ENCODE peak calls at places on chromosomes 2 and 18, in nine cellular contexts. R is uterus, F is upper lobe of left lung, I is OCI-LY7, O is heart right ventricle, V is neural progenitor cell, G is esophagus squamous epithelium, W is sigmoid colon, M is stomach. J is an unnamed sample. For H3K36me3, the result is how much of the 10 kb centered on the place peaks cover.

GRCh38 chr2:210713122-210713521 is 156.7 kb downstream of the CPS1 start:
- DNase-seq in R (no peak), F (no peak), I (no peak), O (no peak), V (no peak), G (no peak), W (no peak), M (no peak), J (no peak)

GRCh38 chr2:34365937-34366336 is 766.8 kb upstream of the FAM98A start:
- DNase-seq in R (no peak), F (no peak), I (no peak), O (no peak), V (peak), G (no peak), W (no peak), M (no peak), J (no peak)

GRCh38 chr2:204982303-204982702 is 437.0 kb downstream of the PARD3B start:
- DNase-seq in R (no peak), F (no peak), I (no peak), O (no peak), V (peak), G (no peak), W (no peak), M (no peak), J (no peak)

GRCh38 chr2:9738718-9739496 is 104.4 kb upstream of the TAF1B start:
- DNase-seq in R (no peak), F (no peak), I (no peak), O (no peak), V (no peak), G (no peak), W (no peak), M (no peak), J (no peak)

GRCh38 chr2:26327291-26328272 is 18.4 kb upstream of the SELENOI start:
- DNase-seq in R (no peak), F (no peak), I (no peak), O (no peak), V (no peak), G (no peak), W (no peak), M (no peak), J (no peak)

GRCh38 chr2:234905547-234906260 is 46.1 kb upstream of the SH3BP4 start:
- DNase-seq in R (no peak), F (no peak), I (no peak), O (no peak), V (no peak), G (no peak), W (no peak), M (no peak), J (no peak)

GRCh38 chr2:83103602-83104001 is 1355.5 kb downstream of the SUCLG1 start:
- DNase-seq in R (no peak), F (no peak), I (no peak), O (no peak), V (no peak), G (no peak), W (no peak), M (no peak), J (no peak)

GRCh38 chr2:144290276-144290675 is 229.6 kb downstream of the ZEB2 start:
- DNase-seq in R (no peak), F (no peak), I (no peak), O (no peak), V (no peak), G (no peak), W (no peak), M (no peak), J (no peak)

GRCh38 chr2:257842-258241 is 6.0 kb downstream of the SH3YL1 start:
- DNase-seq in R (no peak), F (no peak), I (no peak), O (no peak), V (no peak), G (no peak), W (no peak), M (no peak), J (no peak)

GRCh38 chr2:101841679-101842327 is 144.3 kb downstream of the MAP4K4 start:
- DNase-seq in R (no peak), F (no peak), I (no peak), O (no peak), V (no peak), G (no peak), W (no peak), M (no peak), J (no peak)

GRCh38 chr18:48254077-48254602 is 155.0 kb downstream of the ZBTB7C start:
- DNase-seq in R (no peak), F (no peak), I (no peak), O (no peak), V (no peak), G (no peak), W (no peak), M (no peak), J (no peak)

GRCh38 chr2:46976556-46976955 is 61.0 kb upstream of the MCFD2 start:
- DNase-seq in R (no peak), F (no peak), I (no peak), O (no peak), V (no peak), G (no peak), W (no peak), M (no peak), J (no peak)

GRCh38 chr2:65512783-65513182 is 80.4 kb upstream of the SPRED2 start:
- DNase-seq in R (no peak), F (no peak), I (no peak), O (no peak), V (no peak), G (no peak), W (no peak), M (no peak), J (no peak)

GRCh38 chr2:166042768-166043390 is 84.9 kb downstream of the SCN1A start:
- DNase-seq in R (no peak), F (no peak), I (no peak), O (no peak), V (no peak), G (no peak), W (no peak), M (no peak), J (no peak)

GRCh38 chr2:140942284-140942683 is 1188.5 kb downstream of the LRP1B start:
- DNase-seq in R (no peak), F (no peak), I (no peak), O (no peak), V (no peak), G (no peak), W (no peak), M (no peak), J (no peak)

GRCh38 chr2:140947236-140947635 is 1183.6 kb downstream of the LRP1B start:
- DNase-seq in R (no peak), F (no peak), I (no peak), O (no peak), V (no peak), G (no peak), W (no peak), M (no peak), J (no peak)

DNA sequence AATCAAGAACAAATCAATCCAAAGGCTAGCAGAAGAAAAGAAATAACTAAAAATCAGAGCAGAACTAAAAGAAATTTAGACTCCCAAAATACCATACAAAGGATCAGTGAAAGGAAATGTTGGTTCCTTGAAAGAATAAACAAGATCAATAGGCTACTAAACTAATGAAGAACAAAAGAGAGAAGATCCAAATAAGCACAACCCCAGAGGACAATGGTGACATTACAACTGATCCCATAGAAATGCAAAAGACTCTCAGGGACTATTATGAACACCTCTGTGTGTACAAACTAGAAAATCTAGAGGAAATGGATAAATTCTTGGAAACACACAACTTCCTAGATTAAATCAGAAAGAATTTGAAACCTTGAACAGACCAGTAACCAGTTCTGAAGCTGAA is 1186.9 kb downstream of the LRP1B start:
- DNase-seq in R (no peak), F (no peak), I (no peak), O (no peak), V (peak), G (no peak), W (no peak), M (no peak), J (no peak)
- TF ChIP-seq CTCF in R (no peak), F (no peak), I (peak), O (no peak), V (peak), G (no peak), W (no peak), M (no peak), J (no peak)

DNA sequence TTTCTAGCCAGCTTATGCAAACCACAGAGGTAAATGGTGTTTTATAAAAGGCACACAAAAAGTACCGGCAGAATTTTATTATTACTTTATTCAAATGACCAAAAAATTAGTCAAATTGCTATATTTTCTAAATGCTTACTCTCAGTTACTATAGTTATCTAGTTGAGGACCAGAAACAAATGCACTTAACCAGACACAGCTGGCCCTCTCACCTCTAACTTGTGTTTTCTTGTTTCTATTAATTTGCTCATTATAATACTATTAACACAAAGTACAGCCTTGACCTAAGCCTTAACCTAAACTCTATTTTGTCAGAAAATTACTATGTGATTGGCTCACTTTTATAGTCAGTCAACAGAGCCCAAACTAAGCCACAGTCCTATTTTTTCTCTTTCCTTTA is 26.2 kb downstream of the OLA1 start:
- DNase-seq in R (no peak), F (no peak), I (no peak), O (no peak), V (no peak), G (no peak), W (no peak), M (no peak), J (no peak)
- H3K36me3 ChIP-seq in R (under half), F (under half), I (half or more), O (under half), V (under half), G (half or more), W (under half), M (under half), J (under half)

GRCh38 chr2:176115883-176116813 is at the start of gene HOXD10:
- DNase-seq in R (peak), F (peak), I (no peak), O (no peak), V (peak), G (no peak), W (peak), M (no peak), J (no peak)

GRCh38 chr2:176120369-176121307 is 1.9 kb upstream of the HOXD9 start:
- DNase-seq in R (peak), F (no peak), I (no peak), O (no peak), V (no peak), G (no peak), W (no peak), M (no peak), J (no peak)

GRCh38 chr2:176117162-176117822 is 714 bp downstream of the HOXD10 start:
- DNase-seq in R (no peak), F (peak), I (no peak), O (no peak), V (no peak), G (no peak), W (peak), M (no peak), J (no peak)

GRCh38 chr2:176117823-176118376 is 1.3 kb downstream of the HOXD10 start:
- DNase-seq in R (no peak), F (no peak), I (no peak), O (no peak), V (no peak), G (no peak), W (no peak), M (no peak), J (no peak)

GRCh38 chr2:176118606-176119370 is 2.2 kb downstream of the HOXD10 start:
- DNase-seq in R (peak), F (no peak), I (peak), O (no peak), V (peak), G (no peak), W (no peak), M (no peak), J (no peak)
- TF ChIP-seq CTCF in R (peak), F (no peak), I (peak), O (peak), V (peak), G (peak), W (no peak), M (no peak), J (no peak)

DNA sequence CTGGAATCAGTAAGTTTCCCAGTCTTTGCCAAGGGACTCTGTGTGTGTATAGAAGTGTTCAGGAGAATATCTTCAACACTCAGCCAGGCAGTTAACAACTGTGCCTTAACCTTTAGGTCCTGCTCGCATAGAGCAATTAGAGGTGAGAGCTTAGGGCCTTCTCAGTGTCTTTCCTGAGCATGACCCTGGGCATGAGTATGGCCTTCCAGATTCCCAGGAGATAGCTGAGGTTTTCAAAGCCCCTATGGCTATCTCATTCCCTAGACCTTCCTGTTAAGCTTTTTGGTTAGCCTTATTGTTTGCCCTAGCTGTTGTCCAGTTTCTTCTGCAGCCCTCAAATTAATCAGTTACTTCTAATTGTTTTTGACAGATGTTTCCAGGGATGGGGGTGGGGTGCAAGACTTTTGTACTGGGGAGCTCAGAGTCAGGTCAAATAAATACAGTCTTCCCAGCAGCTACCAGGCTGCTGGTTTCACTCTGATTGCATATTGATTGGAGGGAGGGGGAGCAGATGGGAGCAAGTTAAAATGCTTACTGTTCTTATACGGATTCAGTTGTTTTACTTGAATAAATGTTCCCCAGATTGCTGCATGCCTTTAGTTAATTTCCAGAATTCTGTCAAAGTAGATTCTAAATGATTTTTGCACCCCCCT is 23.1 kb downstream of the PDK1 start:
- DNase-seq in R (no peak), F (no peak), I (no peak), O (no peak), V (no peak), G (no peak), W (no peak), M (no peak), J (no peak)
- H3K36me3 ChIP-seq in R (under half), F (under half), I (half or more), O (under half), V (under half), G (half or more), W (under half), M (under half), J (under half)

GRCh38 chr18:56851774-56852173 is 200.6 kb downstream of the WDR7 start:
- DNase-seq in R (no peak), F (no peak), I (peak), O (no peak), V (no peak), G (no peak), W (no peak), M (no peak), J (no peak)
- TF ChIP-seq CTCF in R (no peak), F (no peak), I (no peak), O (no peak), V (no peak), G (no peak), W (no peak), M (no peak), J (no peak)

DNA sequence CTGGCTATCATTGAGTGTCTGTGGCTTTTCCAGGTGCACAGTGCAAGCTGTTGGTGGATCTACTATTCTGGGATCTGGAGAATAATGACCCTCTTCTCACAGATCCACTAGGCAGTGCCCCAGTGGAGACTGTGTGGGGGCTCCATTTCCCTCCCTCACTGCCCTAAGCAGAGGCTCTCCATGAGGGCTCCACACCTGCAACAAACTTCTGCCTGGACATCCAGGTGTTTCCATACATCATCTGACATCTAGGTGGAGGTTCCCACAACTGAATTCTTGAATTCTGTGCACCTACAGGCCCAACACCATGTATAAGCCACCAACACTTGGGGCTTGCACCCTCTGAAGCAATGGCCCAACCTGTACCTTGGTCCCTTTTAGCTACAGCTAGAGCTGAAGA is 775.4 kb upstream of the CDH2 start:
- DNase-seq in R (no peak), F (no peak), I (no peak), O (no peak), V (no peak), G (no peak), W (no peak), M (no peak), J (no peak)
- H3K36me3 ChIP-seq in R (under half), F (under half), I (under half), O (under half), V (under half), G (under half), W (under half), M (under half), J (under half)

DNA sequence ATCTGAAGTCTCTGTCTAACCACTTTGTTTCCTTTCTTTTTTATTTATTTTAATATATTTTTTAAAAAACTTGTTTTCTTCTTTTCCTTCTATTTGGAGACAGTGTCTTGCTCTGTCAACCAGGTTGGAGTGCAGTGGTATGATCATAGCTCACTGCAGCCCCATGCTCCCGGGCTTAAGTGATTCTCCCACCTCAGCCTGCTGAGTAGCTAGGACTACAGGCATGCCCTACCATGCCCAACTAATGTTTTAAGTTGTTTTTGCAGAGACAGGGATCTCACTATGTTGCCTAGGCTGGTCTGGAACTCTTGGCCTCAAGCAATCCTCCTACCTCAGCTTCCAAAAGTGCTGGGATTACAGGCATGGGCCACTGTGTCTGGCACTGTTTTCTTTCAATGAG is 81.1 kb upstream of the TLK1 start:
- DNase-seq in R (no peak), F (no peak), I (no peak), O (no peak), V (no peak), G (no peak), W (no peak), M (no peak), J (no peak)
- TF ChIP-seq CTCF in R (no peak), F (no peak), I (no peak), O (no peak), V (no peak), G (no peak), W (no peak), M (no peak), J (no peak)

GRCh38 chr2:55604027-55604565 is 13.3 kb downstream of the PPP4R3B start:
- DNase-seq in R (no peak), F (no peak), I (no peak), O (no peak), V (no peak), G (no peak), W (no peak), M (no peak), J (no peak)

GRCh38 chr2:55595536-55595935 is 21.9 kb downstream of the PPP4R3B start:
- DNase-seq in R (no peak), F (no peak), I (no peak), O (no peak), V (no peak), G (no peak), W (no peak), M (no peak), J (no peak)

GRCh38 chr2:55601849-55602248 is 15.6 kb downstream of the PPP4R3B start:
- DNase-seq in R (no peak), F (no peak), I (no peak), O (no peak), V (no peak), G (no peak), W (no peak), M (no peak), J (no peak)

GRCh38 chr2:55598056-55598795 is 19.2 kb downstream of the PPP4R3B start:
- DNase-seq in R (no peak), F (no peak), I (no peak), O (no peak), V (no peak), G (no peak), W (no peak), M (no peak), J (no peak)
- H3K36me3 ChIP-seq in R (under half), F (under half), I (half or more), O (under half), V (under half), G (half or more), W (under half), M (under half), J (under half)

GRCh38 chr2:36357506-36358316 is 2.1 kb downstream of the CRIM1 start:
- DNase-seq in R (peak), F (peak), I (peak), O (peak), V (peak), G (no peak), W (peak), M (no peak), J (no peak)
- TF ChIP-seq CTCF in R (peak), F (peak), I (peak), O (peak), V (peak), G (peak), W (no peak), M (peak), J (no peak)